ENCODE peak calls at places on chromosome 11, in five cellular contexts. One of them, this sample, is unnamed. For H3K4me1, the result is how much of the 10 kb centered on the place peaks cover.

GRCh38 chr11:494761-495536 is 12.1 kb downstream of the RNH1 start:
- DNase-seq in K562: no peak
- DNase-seq in GM12878: no peak
- DNase-seq in HepG2: no peak
- DNase-seq in H1: no peak
- DNase-seq in this sample: no peak

GRCh38 chr11:64355078-64355940 is 3.7 kb upstream of the RPS6KA4 start:
- DNase-seq in K562: peak
- DNase-seq in GM12878: no peak
- DNase-seq in HepG2: peak
- DNase-seq in H1: peak
- DNase-seq in this sample: peak

GRCh38 chr11:75499423-75500305 is 26.1 kb downstream of the GDPD5 start:
- DNase-seq in K562: no peak
- DNase-seq in GM12878: no peak
- DNase-seq in HepG2: no peak
- DNase-seq in H1: no peak
- DNase-seq in this sample: no peak

GRCh38 chr11:88152381-88152780 is 22.9 kb downstream of the RAB38 start:
- DNase-seq in K562: no peak
- DNase-seq in GM12878: no peak
- DNase-seq in HepG2: no peak
- DNase-seq in H1: no peak
- DNase-seq in this sample: no peak

GRCh38 chr11:17544181-17544622 is at the start of gene USH1C:
- DNase-seq in K562: peak
- DNase-seq in GM12878: no peak
- DNase-seq in HepG2: no peak
- DNase-seq in H1: no peak
- DNase-seq in this sample: no peak

GRCh38 chr11:100639140-100639539 is 47.9 kb upstream of the ARHGAP42 start:
- DNase-seq in K562: no peak
- DNase-seq in GM12878: no peak
- DNase-seq in HepG2: no peak
- DNase-seq in H1: no peak
- DNase-seq in this sample: no peak

GRCh38 chr11:130840683-130841082 is 75.6 kb downstream of the SNX19 start:
- DNase-seq in K562: no peak
- DNase-seq in GM12878: no peak
- DNase-seq in HepG2: no peak
- DNase-seq in H1: no peak
- DNase-seq in this sample: no peak

GRCh38 chr11:107655607-107656006 is 56.2 kb downstream of the SLN start:
- DNase-seq in K562: no peak
- DNase-seq in GM12878: no peak
- DNase-seq in HepG2: no peak
- DNase-seq in H1: no peak
- DNase-seq in this sample: no peak

GRCh38 chr11:22459053-22459452 is 120.9 kb downstream of the SLC17A6 start:
- DNase-seq in K562: no peak
- DNase-seq in GM12878: no peak
- DNase-seq in HepG2: no peak
- DNase-seq in H1: no peak
- DNase-seq in this sample: no peak

GRCh38 chr11:44556735-44557409 is 8.6 kb upstream of the CD82 start:
- DNase-seq in K562: no peak
- DNase-seq in GM12878: peak
- DNase-seq in HepG2: peak
- DNase-seq in H1: no peak
- DNase-seq in this sample: peak

GRCh38 chr11:73205666-73206343 is 12.3 kb upstream of the P2RY2 start:
- DNase-seq in K562: no peak
- DNase-seq in GM12878: no peak
- DNase-seq in HepG2: no peak
- DNase-seq in H1: no peak
- DNase-seq in this sample: no peak

GRCh38 chr11:129377739-129378138 is 2.1 kb downstream of the BARX2 start:
- DNase-seq in K562: no peak
- DNase-seq in GM12878: no peak
- DNase-seq in HepG2: no peak
- DNase-seq in H1: no peak
- DNase-seq in this sample: no peak
- H3K4me3 ChIP-seq in K562: no peak
- H3K4me3 ChIP-seq in GM12878: no peak
- H3K4me3 ChIP-seq in HepG2: no peak
- H3K4me3 ChIP-seq in H1: no peak
- H3K4me3 ChIP-seq in this sample: no peak

DNA sequence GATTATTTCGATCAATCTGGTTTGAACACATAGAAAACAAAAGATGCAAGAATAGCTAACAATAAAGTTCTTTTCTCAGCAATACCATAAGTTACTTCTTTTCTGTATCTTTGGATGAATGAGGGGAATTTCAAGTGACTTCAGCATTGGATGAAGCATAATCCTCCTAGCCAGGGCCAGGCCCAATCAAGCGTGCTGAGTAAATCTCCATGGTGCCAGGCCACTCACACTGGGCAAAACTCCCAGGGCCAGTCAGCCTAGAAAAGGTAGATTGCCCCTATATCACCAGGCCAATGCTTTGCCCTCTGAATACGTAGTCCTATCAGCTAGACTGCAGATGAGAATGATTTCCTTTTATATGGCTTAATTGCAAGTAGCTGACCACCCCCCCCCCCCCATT is 6.0 kb downstream of the CNTF start:
- DNase-seq in K562: no peak
- DNase-seq in GM12878: no peak
- DNase-seq in HepG2: no peak
- DNase-seq in H1: no peak
- DNase-seq in this sample: no peak
- H3K4me1 ChIP-seq in K562: under half
- H3K4me1 ChIP-seq in GM12878: under half
- H3K4me1 ChIP-seq in HepG2: under half
- H3K4me1 ChIP-seq in H1: under half
- H3K4me1 ChIP-seq in this sample: under half

GRCh38 chr11:61507962-61508824 is at the start of gene LRRC10B:
- DNase-seq in K562: peak
- DNase-seq in GM12878: no peak
- DNase-seq in HepG2: no peak
- DNase-seq in H1: no peak
- DNase-seq in this sample: peak
- TF ChIP-seq YY1 in K562: no peak
- TF ChIP-seq YY1 in GM12878: no peak
- TF ChIP-seq YY1 in HepG2: no peak
- TF ChIP-seq YY1 in H1: no peak
- TF ChIP-seq YY1 in this sample: no peak

DNA sequence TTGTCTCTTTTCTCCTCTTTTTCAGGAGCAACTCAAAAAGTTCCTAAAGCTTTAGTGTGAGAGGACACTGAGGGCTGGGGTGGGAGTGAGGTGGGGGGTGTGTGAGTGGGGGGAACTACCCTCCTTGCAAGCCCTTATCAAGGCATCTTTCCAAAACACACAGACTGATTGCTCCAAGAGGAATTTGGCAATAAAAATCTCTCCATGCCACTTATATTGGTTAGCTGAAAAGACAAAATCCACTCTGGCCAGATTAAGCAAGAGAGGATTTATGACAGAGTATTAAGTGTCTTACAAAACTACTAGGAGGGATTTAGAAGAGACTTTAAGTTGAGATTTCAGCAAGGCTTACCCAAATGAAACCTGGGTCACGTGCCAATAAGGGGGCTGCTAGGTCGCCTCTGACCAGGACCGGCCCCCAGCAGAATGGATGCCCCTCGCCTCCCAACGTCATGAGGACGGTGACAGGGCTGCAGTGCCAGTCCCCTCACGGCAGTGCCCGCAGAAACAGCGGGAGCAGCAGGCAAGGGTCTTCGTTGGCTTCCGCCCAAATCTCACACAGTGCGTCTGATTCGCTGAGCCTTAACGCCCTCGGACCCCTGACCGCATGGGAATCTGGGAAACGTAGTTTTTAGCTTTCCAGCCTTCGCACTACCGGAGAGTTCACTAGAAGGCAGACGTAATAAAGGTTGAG is 22.1 kb upstream of the CTR9 start:
- DNase-seq in K562: no peak
- DNase-seq in GM12878: no peak
- DNase-seq in HepG2: no peak
- DNase-seq in H1: no peak
- DNase-seq in this sample: peak
- H3K4me3 ChIP-seq in K562: no peak
- H3K4me3 ChIP-seq in GM12878: no peak
- H3K4me3 ChIP-seq in HepG2: no peak
- H3K4me3 ChIP-seq in H1: peak
- H3K4me3 ChIP-seq in this sample: peak

DNA sequence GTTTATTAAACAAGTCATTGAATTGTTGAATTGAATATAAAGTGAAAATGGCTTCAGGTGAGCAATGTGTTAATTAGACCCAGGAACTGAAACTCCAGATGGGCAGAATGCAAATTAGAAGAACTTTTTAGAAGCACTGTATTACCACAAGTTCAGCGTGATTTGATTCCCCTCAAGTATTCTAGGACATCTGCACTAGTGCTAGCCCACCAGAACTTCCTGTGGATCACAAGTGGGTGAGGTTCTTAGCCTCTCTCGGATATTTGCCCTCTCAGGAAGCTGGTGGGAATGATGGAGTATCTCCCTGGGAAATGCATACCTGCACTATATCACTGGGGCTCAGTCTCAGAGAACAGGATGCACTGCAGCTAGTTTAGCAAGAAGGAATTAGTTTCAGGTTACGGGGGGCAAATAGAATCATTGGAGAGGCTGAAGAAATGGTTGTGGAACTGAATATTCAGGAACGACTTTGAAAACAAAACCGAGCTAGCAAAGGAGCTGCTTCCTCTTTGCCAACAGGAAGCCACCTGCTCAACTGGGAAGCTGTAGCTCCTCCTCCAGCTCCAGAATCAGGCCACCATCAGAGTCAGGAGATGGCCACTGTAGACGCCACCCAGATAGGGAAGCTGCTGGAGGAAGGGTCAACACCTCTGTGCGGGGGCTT is 74.3 kb downstream of the DHCR7 start:
- DNase-seq in K562: no peak
- DNase-seq in GM12878: peak
- DNase-seq in HepG2: no peak
- DNase-seq in H1: no peak
- DNase-seq in this sample: no peak
- H3K4me1 ChIP-seq in K562: under half
- H3K4me1 ChIP-seq in GM12878: under half
- H3K4me1 ChIP-seq in HepG2: under half
- H3K4me1 ChIP-seq in H1: under half
- H3K4me1 ChIP-seq in this sample: under half

This sample was measured in NT2/D1.